ENCODE peak calls at places on chromosomes 2 and 18, in ten cellular contexts. G, B, O, U, Y, R, F, Z, P and L are unnamed samples.

GRCh38 chr2:234419726-234420125 is 77.2 kb downstream of the ARL4C start:
- DNase-seq in G (no peak), B (no peak), O (no peak), P (no peak), U (no peak), F (no peak), Z (no peak), Y (no peak), R (no peak), L (no peak)

GRCh38 chr2:100619951-100620350 is 57.2 kb downstream of the PDCL3 start:
- DNase-seq in B (no peak), O (no peak), R (no peak), Y (no peak), G (no peak), U (no peak), P (no peak), Z (no peak), F (no peak), L (no peak)

GRCh38 chr18:77101410-77102245 is 31.0 kb downstream of the MBP start:
- DNase-seq in O (peak; percentile 59), F (peak; percentile 71), R (peak; percentile 88), B (peak; percentile 90), U (no peak), Y (peak; percentile 92), P (no peak), Z (peak; percentile 76), G (peak; percentile 42), L (peak; percentile 66)

GRCh38 chr2:112542974-112543760 is 902 bp downstream of the POLR1B start:
- DNase-seq in P (peak; percentile 11), U (no peak), F (peak; percentile 46), B (peak; percentile 29), G (no peak), O (peak; percentile 20), R (no peak), Y (no peak), Z (no peak), L (no peak)

GRCh38 chr2:18404708-18405107 is 155.7 kb downstream of the RDH14 start:
- DNase-seq in P (no peak), U (no peak), R (no peak), B (peak; percentile 36), G (no peak), O (no peak), F (no peak), Z (no peak), Y (no peak), L (no peak)

GRCh38 chr2:239897596-239898235 is 127.4 kb downstream of the NDUFA10 start:
- DNase-seq in Y (no peak), B (no peak), Z (peak; percentile 19), U (no peak), R (no peak), P (no peak), O (no peak), F (no peak), G (no peak), L (no peak)

GRCh38 chr2:95525294-95526035 is 40.9 kb upstream of the TRIM43B start:
- DNase-seq in U (no peak), P (no peak), B (no peak), O (peak; percentile 15), G (no peak), F (no peak), R (peak; percentile 84), Y (no peak), Z (peak; percentile 70), L (peak; percentile 14)

GRCh38 chr2:8607591-8607990 is 74.3 kb upstream of the ID2 start:
- DNase-seq in Z (no peak), Y (no peak), B (peak; percentile 32), R (no peak), P (no peak), U (no peak), O (no peak), F (no peak), G (no peak), L (no peak)

GRCh38 chr2:42827647-42828486 is 35.5 kb upstream of the HAAO start:
- DNase-seq in B (peak; percentile 86), P (peak; percentile 96), U (peak; percentile 65), Z (peak; percentile 93), G (peak; percentile 71), O (peak; percentile 83), Y (peak; percentile 88), F (peak; percentile 78), R (peak; percentile 94), L (peak; percentile 86)

GRCh38 chr2:198494940-198495339 is 690.5 kb downstream of the PLCL1 start:
- DNase-seq in B (no peak), Y (no peak), G (no peak), R (no peak), U (no peak), O (no peak), F (no peak), Z (no peak), P (no peak), L (no peak)

GRCh38 chr2:239244625-239245024 is 156.2 kb downstream of the HDAC4 start:
- DNase-seq in R (no peak), U (no peak), B (no peak), F (no peak), G (no peak), P (no peak), Y (no peak), Z (peak; percentile 20), O (no peak), L (no peak)

DNA sequence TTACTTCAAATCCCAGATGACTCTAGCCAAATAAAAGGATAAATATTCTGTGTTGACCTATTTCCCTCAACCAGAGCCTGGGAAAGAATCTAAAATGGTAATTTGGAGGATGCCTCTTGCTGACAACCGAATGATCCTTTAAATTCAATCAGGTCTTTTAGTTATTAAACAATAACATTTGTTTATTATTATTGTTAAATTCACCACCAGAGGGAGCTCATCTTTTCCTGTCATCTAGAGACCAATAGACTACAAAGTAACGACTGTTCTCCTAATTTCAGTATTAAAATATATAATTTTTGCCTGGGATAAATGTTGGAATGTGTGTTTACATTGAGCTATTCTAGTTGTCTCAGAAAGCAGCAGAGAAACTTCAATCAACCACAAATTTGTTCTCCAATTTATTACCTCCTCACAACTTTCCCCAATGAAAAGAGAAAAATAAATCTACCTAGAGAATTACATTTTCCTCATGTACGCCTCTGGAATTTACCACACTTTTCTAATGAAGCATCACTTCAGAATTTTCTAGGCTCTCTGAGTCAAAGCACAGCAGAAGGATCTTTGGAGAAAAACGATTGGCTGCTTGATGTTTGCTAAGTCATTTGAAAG is 142.7 kb downstream of the SCG2 start:
- DNase-seq in B (peak; percentile 22), P (no peak), R (no peak), Z (no peak), O (no peak), Y (no peak), F (no peak), G (no peak), U (no peak), L (no peak)
- TF ChIP-seq CTCF in B (peak; percentile 63), P (peak; percentile 46), R (peak; percentile 38), Z (peak; percentile 24), O (peak; percentile 34), Y (peak; percentile 32), F (peak; percentile 8), G (peak; percentile 16), U (no peak), L (no peak)

DNA sequence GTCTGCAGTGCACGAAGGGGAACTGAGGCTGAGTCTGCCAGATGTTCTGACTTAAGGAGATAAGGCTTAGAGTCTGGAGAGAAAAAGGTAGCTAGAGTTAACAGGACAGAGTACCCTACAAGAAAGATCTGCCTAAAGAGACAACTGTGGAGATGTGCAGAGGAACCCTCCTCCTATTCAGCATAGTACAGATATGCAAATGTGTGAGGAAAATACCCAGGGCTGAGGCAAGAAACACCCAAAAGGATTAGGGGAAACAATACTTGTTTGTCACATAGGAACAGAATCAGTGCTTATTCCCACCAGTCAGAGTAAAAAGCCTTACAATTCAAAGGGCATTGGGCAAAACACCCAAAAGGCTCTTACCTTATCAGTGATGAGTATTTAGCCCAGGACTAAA is 67.8 kb downstream of the SS18 start:
- DNase-seq in F (no peak), P (no peak), G (no peak), R (no peak), B (no peak), O (no peak), Z (no peak), U (no peak), Y (no peak), L (no peak)
- TF ChIP-seq CTCF in F (no peak), P (no peak), G (no peak), R (no peak), B (no peak), O (no peak), Z (no peak), U (no peak), Y (no peak), L (no peak)

GRCh38 chr18:13379062-13379800 is 160.7 kb downstream of the LDLRAD4 start:
- DNase-seq in R (no peak), P (no peak), O (no peak), Z (no peak), G (no peak), B (no peak), Y (no peak), U (no peak), F (no peak), L (no peak)

GRCh38 chr18:13377496-13377895 is 158.9 kb downstream of the LDLRAD4 start:
- DNase-seq in Z (no peak), G (no peak), Y (no peak), R (no peak), F (no peak), B (no peak), U (no peak), P (no peak), O (no peak), L (no peak)

GRCh38 chr18:13376298-13376840 is 157.8 kb downstream of the LDLRAD4 start:
- DNase-seq in Y (no peak), B (no peak), Z (no peak), F (peak; percentile 55), R (no peak), P (no peak), O (no peak), U (no peak), G (peak; percentile 58), L (no peak)

GRCh38 chr18:13376841-13377351 is 158.3 kb downstream of the LDLRAD4 start:
- DNase-seq in Z (no peak), R (no peak), P (no peak), O (no peak), U (peak; percentile 39), Y (no peak), F (peak; percentile 78), B (no peak), G (peak; percentile 80), L (no peak)

GRCh38 chr18:13378150-13378549 is 159.6 kb downstream of the LDLRAD4 start:
- DNase-seq in F (no peak), U (no peak), O (no peak), R (no peak), Y (no peak), B (no peak), Z (no peak), P (no peak), G (peak; percentile 20), L (no peak)
- TF ChIP-seq CTCF in F (no peak), U (no peak), O (no peak), R (no peak), Y (no peak), B (no peak), Z (no peak), P (no peak), G (no peak), L (no peak)

DNA sequence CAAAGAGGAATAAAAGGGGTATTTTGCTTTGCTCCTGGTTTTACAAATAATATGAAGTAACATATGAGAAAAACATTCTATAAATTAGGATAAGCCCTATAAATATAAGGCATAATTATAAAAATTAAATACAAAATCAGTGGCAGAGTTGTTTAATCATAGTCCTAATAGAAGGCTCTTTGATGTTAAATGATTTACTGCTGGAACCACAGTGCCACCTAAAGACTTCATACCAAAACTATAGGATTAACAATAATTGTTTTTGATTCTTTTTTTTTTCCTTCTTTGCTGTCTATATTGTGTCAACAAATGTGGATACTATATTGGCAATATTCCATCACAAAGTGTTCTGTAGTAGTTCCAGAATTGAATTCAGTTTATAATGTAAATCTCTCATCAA is 837.7 kb upstream of the SLC39A10 start:
- DNase-seq in U (no peak), Z (no peak), F (no peak), R (no peak), O (no peak), Y (no peak), B (no peak), P (no peak), G (no peak), L (no peak)
- TF ChIP-seq CTCF in U (no peak), Z (no peak), F (peak; percentile 36), R (no peak), O (peak; percentile 9), Y (no peak), B (peak; percentile 22), P (no peak), G (no peak), L (peak; percentile 16)